ENCODE peak calls at places on chromosomes 13 and 19, in six cellular contexts. S, O, R, Y, Z and C are unnamed samples.

GRCh38 chr19:6800991-6801396 is 28.5 kb downstream of the VAV1 start:
- DNase-seq in O (peak), Z (no peak), Y (no peak), S (no peak), R (no peak), C (no peak)

GRCh38 chr13:29594710-29595379 is 643 bp downstream of the SLC7A1 start:
- DNase-seq in O (peak), Y (no peak), Z (peak), R (peak), S (no peak), C (peak)

GRCh38 chr19:37845932-37846331 is 60.5 kb downstream of the WDR87 start:
- DNase-seq in R (no peak), S (no peak), Y (no peak), O (peak), Z (no peak), C (no peak)

GRCh38 chr19:49637865-49638350 is 2.0 kb downstream of the RRAS start:
- DNase-seq in Y (peak), R (no peak), Z (no peak), O (peak), S (peak), C (peak)

GRCh38 chr13:52862358-52863206 is 14.1 kb upstream of the PCDH8 start:
- DNase-seq in R (no peak), S (no peak), O (no peak), Z (no peak), Y (no peak), C (peak)

GRCh38 chr19:3501780-3502179 is 1.3 kb upstream of the DOHH start:
- DNase-seq in R (no peak), Y (no peak), Z (no peak), O (no peak), S (no peak), C (no peak)

GRCh38 chr19:3618144-3618810 is 8.3 kb downstream of the CACTIN start:
- DNase-seq in Y (peak), Z (no peak), R (peak), S (no peak), O (no peak), C (no peak)

GRCh38 chr19:34288381-34288780 is 34.0 kb downstream of the GARRE1 start:
- DNase-seq in Z (no peak), S (no peak), O (no peak), Y (no peak), R (no peak), C (no peak)

GRCh38 chr13:24613755-24614154 is 66.5 kb upstream of the ATP12A start:
- DNase-seq in S (no peak), R (no peak), Z (no peak), O (no peak), Y (no peak), C (no peak)

GRCh38 chr13:46150134-46150693 is 31.8 kb downstream of the LCP1 start:
- DNase-seq in O (no peak), Y (no peak), R (no peak), S (no peak), Z (no peak), C (no peak)

GRCh38 chr19:17209126-17210036 is 5.8 kb upstream of the USE1 start:
- DNase-seq in R (no peak), S (no peak), Z (no peak), O (peak), Y (no peak), C (no peak)

GRCh38 chr13:27259831-27260230 is 8.5 kb downstream of the RPL21 start:
- DNase-seq in Z (no peak), Y (no peak), O (no peak), R (no peak), S (no peak), C (no peak)

GRCh38 chr13:25768726-25769270 is 283.0 kb downstream of the SHISA2 start:
- DNase-seq in Y (no peak), S (no peak), Z (no peak), O (no peak), R (no peak), C (no peak)

GRCh38 chr13:99974939-99975561 is 3.5 kb upstream of the ZIC5 start:
- DNase-seq in R (no peak), O (no peak), Y (no peak), S (no peak), Z (no peak), C (no peak)

GRCh38 chr19:48724796-48725753 is 5.5 kb upstream of the MAMSTR start:
- DNase-seq in S (peak), Z (no peak), R (no peak), O (peak), Y (peak), C (peak)

GRCh38 chr13:87661471-87661870 is 9.7 kb upstream of the SLITRK5 start:
- DNase-seq in R (no peak), S (no peak), Z (no peak), O (no peak), Y (no peak), C (no peak)

GRCh38 chr13:111945086-111945485 is 121.9 kb upstream of the SOX1 start:
- DNase-seq in Z (no peak), O (no peak), S (no peak), Y (no peak), R (no peak), C (no peak)

GRCh38 chr13:33349314-33349995 is 63.9 kb upstream of the STARD13 start:
- DNase-seq in O (no peak), R (no peak), Z (no peak), Y (peak), S (no peak), C (no peak)

GRCh38 chr19:39194832-39195542 is 1.8 kb upstream of the NCCRP1 start:
- DNase-seq in Z (no peak), O (no peak), S (no peak), R (no peak), Y (no peak), C (peak)

GRCh38 chr19:50705422-50706019 is 14.1 kb downstream of the SHANK1 start:
- DNase-seq in R (peak), Y (no peak), S (no peak), O (peak), Z (no peak), C (peak)

GRCh38 chr13:95496485-95496884 is 56.0 kb upstream of the CLDN10 start:
- DNase-seq in Y (no peak), O (no peak), Z (no peak), R (no peak), S (no peak), C (no peak)

GRCh38 chr13:50893211-50893852 is 16.3 kb upstream of the RNASEH2B start:
- DNase-seq in Z (no peak), O (no peak), R (no peak), S (no peak), Y (no peak), C (peak)

GRCh38 chr19:9945319-9945966 is 9.1 kb upstream of the OLFM2 start:
- DNase-seq in R (peak), Z (no peak), S (peak), Y (peak), O (peak), C (no peak)

GRCh38 chr13:113542751-113543424 is 41.7 kb upstream of the TFDP1 start:
- DNase-seq in Z (no peak), O (no peak), R (no peak), S (no peak), Y (no peak), C (no peak)

GRCh38 chr19:41373993-41374392 is 2.3 kb upstream of the TMEM91 start:
- DNase-seq in Z (peak), Y (peak), R (peak), S (peak), O (peak), C (peak)

GRCh38 chr19:912181-913079 is 589 bp downstream of the R3HDM4 start:
- DNase-seq in S (no peak), O (no peak), Z (no peak), R (no peak), Y (no peak), C (no peak)

GRCh38 chr13:50225188-50226155 is 210.2 kb downstream of the KCNRG start:
- DNase-seq in Y (no peak), R (no peak), O (no peak), S (no peak), Z (no peak), C (no peak)

GRCh38 chr13:94607939-94608338 is 6.3 kb downstream of the GPR180 start:
- DNase-seq in S (no peak), Y (no peak), R (no peak), Z (no peak), O (no peak), C (peak)

GRCh38 chr13:33723365-33723764 is 94.6 kb upstream of the RFC3 start:
- DNase-seq in Z (no peak), S (no peak), O (no peak), R (no peak), Y (no peak), C (no peak)

GRCh38 chr13:22740264-22740663 is 440.5 kb upstream of the SGCG start:
- DNase-seq in R (no peak), Y (no peak), S (no peak), O (no peak), Z (no peak), C (no peak)

GRCh38 chr19:6772028-6772865 is at the start of gene VAV1:
- DNase-seq in Z (no peak), S (no peak), Y (peak), R (no peak), O (no peak), C (peak)

GRCh38 chr13:45356966-45357689 is 16.1 kb upstream of the TPT1 start:
- DNase-seq in Y (no peak), O (no peak), S (no peak), R (no peak), Z (no peak), C (no peak)

GRCh38 chr13:99941086-99941485 is 30.5 kb downstream of the ZIC5 start:
- DNase-seq in R (no peak), S (no peak), Y (no peak), Z (no peak), O (no peak), C (peak)